ENCODE peak calls at places on chromosomes 11 and 22, in six cellular contexts. C is CD14-positive monocyte; J is effector CD4-positive, alpha-beta T cell; T is fibroblast of pulmonary artery; D is lower lobe of right lung; F is fibroblast of mammary gland. X is an unnamed sample.
A peak's percentile ranks its signal among the peaks of the same experiment; 100 is the strongest.

GRCh38 chr11:36075053-36075452 is 131.2 kb downstream of the LDLRAD3 start:
- DNase-seq in F (peak; percentile 94), C (no peak), D (no peak), J (no peak), T (peak; percentile 92), X (no peak)

GRCh38 chr11:26741036-26741435 is 19.2 kb upstream of the SLC5A12 start:
- DNase-seq in F (peak; percentile 86), J (no peak), D (no peak), T (peak; percentile 83), C (no peak), X (no peak)

GRCh38 chr11:124793466-124794278 is 6.5 kb downstream of the MSANTD2 start:
- DNase-seq in C (no peak), T (peak; percentile 68), J (no peak), D (no peak), F (peak; percentile 62), X (no peak)

GRCh38 chr11:27388001-27388400 is 25.0 kb upstream of the CCDC34 start:
- DNase-seq in F (no peak), J (no peak), T (no peak), D (no peak), C (no peak), X (no peak)

GRCh38 chr22:28989035-28989464 is 72.6 kb downstream of the C22orf31 start:
- DNase-seq in T (peak; percentile 23), F (peak; percentile 35), J (no peak), D (no peak), C (no peak), X (no peak)

GRCh38 chr22:44408227-44409192 is 89.5 kb downstream of the RTL6 start:
- DNase-seq in D (peak; percentile 32), C (peak; percentile 16), J (no peak), F (no peak), T (no peak), X (no peak)

GRCh38 chr11:37710031-37710430 is 1112.0 kb upstream of the RAG2 start:
- DNase-seq in C (no peak), T (peak; percentile 89), D (no peak), F (no peak), J (no peak), X (no peak)

GRCh38 chr11:86228269-86228966 is 16.1 kb upstream of the EED start:
- DNase-seq in D (no peak), T (no peak), J (no peak), F (no peak), C (no peak), X (no peak)

GRCh38 chr11:46755962-46756361 is 36.9 kb downstream of the F2 start:
- DNase-seq in F (no peak), D (no peak), C (no peak), J (no peak), T (no peak), X (no peak)

GRCh38 chr11:111422494-111423249 is 43.6 kb upstream of the POU2AF1 start:
- DNase-seq in D (peak; percentile 61), J (peak; percentile 24), F (peak; percentile 50), T (peak; percentile 6), C (no peak), X (peak; percentile 6)

GRCh38 chr11:7965386-7965785 is at the start of gene NLRP10:
- DNase-seq in T (no peak), J (no peak), C (no peak), D (no peak), F (peak; percentile 92), X (no peak)

GRCh38 chr11:126628790-126629621 is 273.5 kb downstream of the ST3GAL4 start:
- DNase-seq in F (peak; percentile 89), D (no peak), T (no peak), C (no peak), J (no peak), X (no peak)

GRCh38 chr11:114226283-114226859 is 69.8 kb upstream of the NNMT start:
- DNase-seq in J (no peak), T (no peak), F (no peak), C (no peak), D (no peak), X (no peak)

GRCh38 chr11:64742940-64743590 is 877 bp downstream of the RASGRP2 start:
- DNase-seq in T (peak; percentile 32), D (peak; percentile 87), C (peak; percentile 83), J (peak; percentile 66), F (no peak), X (peak; percentile 77)

GRCh38 chr11:36426226-36426848 is 83.7 kb downstream of the TRAF6 start:
- DNase-seq in T (no peak), J (no peak), D (no peak), C (no peak), F (no peak), X (no peak)

GRCh38 chr11:115672412-115672811 is 168.2 kb upstream of the CADM1 start:
- DNase-seq in J (no peak), T (no peak), F (no peak), C (no peak), D (no peak), X (no peak)

GRCh38 chr11:9823439-9823838 is 159.6 kb downstream of the SWAP70 start:
- DNase-seq in C (no peak), F (no peak), T (no peak), D (no peak), J (no peak), X (no peak)

GRCh38 chr11:112285918-112286317 is 25.3 kb upstream of the PLET1 start:
- DNase-seq in C (no peak), D (no peak), F (peak; percentile 4), T (peak; percentile 56), J (no peak), X (no peak)

GRCh38 chr11:123381817-123382554 is 48.1 kb upstream of the GRAMD1B start:
- DNase-seq in D (no peak), C (no peak), J (no peak), F (no peak), T (no peak), X (no peak)

GRCh38 chr22:46050451-46050845 is 73.5 kb upstream of the WNT7B start:
- DNase-seq in J (no peak), T (no peak), D (no peak), C (no peak), F (no peak), X (no peak)

GRCh38 chr11:116895053-116895757 is 57.8 kb upstream of the APOA1 start:
- DNase-seq in F (no peak), T (peak; percentile 29), J (no peak), D (peak; percentile 50), C (no peak), X (no peak)

GRCh38 chr22:38289583-38290082 is 16.8 kb upstream of the TMEM184B start:
- DNase-seq in C (no peak), D (peak; percentile 76), T (no peak), J (no peak), F (no peak), X (no peak)

GRCh38 chr11:32002311-32002710 is 88.6 kb upstream of the RCN1 start:
- DNase-seq in D (no peak), C (no peak), J (no peak), F (no peak), T (no peak), X (no peak)

GRCh38 chr22:37618072-37618656 is 9.5 kb downstream of the GGA1 start:
- DNase-seq in J (no peak), F (no peak), D (no peak), T (no peak), C (peak; percentile 40), X (no peak)

X was measured in T-helper 9 cell.